ENCODE peak calls at places on chromosomes 12 and 14, in four cellular contexts. L is AG10803; M is stimulated activated CD4-positive, alpha-beta T cell treated with anti-CD3 and anti-CD28 coated beads, TNF-alpha, amount 100 ng/mL, for 1 hour; X is H54. R is an unnamed sample.

GRCh38 chr12:43826681-43827458 is 9.0 kb upstream of the TMEM117 start:
- DNase-seq in M (no peak), L (peak), X (no peak), R (no peak)

GRCh38 chr12:132140501-132140900 is 3.6 kb downstream of the DDX51 start:
- DNase-seq in L (no peak), M (no peak), X (no peak), R (no peak)

GRCh38 chr12:104628338-104629135 is 171.8 kb downstream of the CHST11 start:
- DNase-seq in M (no peak), L (no peak), X (no peak), R (no peak)

GRCh38 chr14:103696466-103697071 is 18.7 kb downstream of the XRCC3 start:
- DNase-seq in X (no peak), M (no peak), L (peak), R (no peak)

GRCh38 chr12:52258335-52258901 is 16.0 kb upstream of the KRT86 start:
- DNase-seq in M (no peak), X (no peak), L (peak), R (no peak)

GRCh38 chr14:64053694-64054669 is 201.2 kb downstream of the SYNE2 start:
- DNase-seq in L (no peak), M (no peak), X (peak), R (no peak)

GRCh38 chr14:92323031-92323915 is at the start of gene SLC24A4:
- DNase-seq in L (no peak), X (no peak), M (no peak), R (no peak)

GRCh38 chr14:77607741-77608302 is 8.6 kb downstream of the SPTLC2 start:
- DNase-seq in X (no peak), M (no peak), L (no peak), R (no peak)

GRCh38 chr12:120249875-120250795 is 15.4 kb downstream of the PXN start:
- DNase-seq in X (no peak), L (no peak), M (no peak), R (no peak)

GRCh38 chr12:114668905-114669304 is 15.1 kb downstream of the TBX3 start:
- DNase-seq in M (no peak), X (no peak), L (no peak), R (no peak)

GRCh38 chr12:97046901-97047300 is 139.8 kb downstream of the NEDD1 start:
- DNase-seq in X (no peak), M (no peak), L (no peak), R (no peak)

GRCh38 chr12:32254260-32254659 is 145.1 kb upstream of the FGD4 start:
- DNase-seq in X (no peak), L (no peak), M (no peak), R (no peak)

GRCh38 chr12:129145381-129145780 is 292.1 kb downstream of the GLT1D1 start:
- DNase-seq in X (no peak), M (no peak), L (no peak), R (no peak)

GRCh38 chr14:64757601-64758000 is 53.4 kb downstream of the PLEKHG3 start:
- DNase-seq in L (no peak), X (no peak), M (no peak), R (no peak)

GRCh38 chr12:130385193-130385592 is 47.5 kb downstream of the PIWIL1 start:
- DNase-seq in M (no peak), X (no peak), L (no peak), R (no peak)

GRCh38 chr14:98368214-98368613 is 903.8 kb downstream of the BCL11B start:
- DNase-seq in X (no peak), M (no peak), L (no peak), R (no peak)

GRCh38 chr12:13250416-13250815 is 53.9 kb downstream of the EMP1 start:
- DNase-seq in L (peak), X (peak), M (no peak), R (no peak)

GRCh38 chr14:104291123-104292000 is 153.0 kb downstream of the KIF26A start:
- DNase-seq in L (no peak), X (no peak), M (no peak), R (no peak)

GRCh38 chr14:101705733-101706508 is 55.6 kb upstream of the PPP2R5C start:
- DNase-seq in X (no peak), L (peak), M (peak), R (no peak)

GRCh38 chr12:104828015-104828414 is 130.1 kb downstream of the SLC41A2 start:
- DNase-seq in X (no peak), L (no peak), M (no peak), R (peak)

GRCh38 chr12:131028587-131029338 is 75.1 kb downstream of the ADGRD1 start:
- DNase-seq in X (no peak), M (no peak), L (no peak), R (no peak)

GRCh38 chr14:103315368-103315911 is 18.6 kb upstream of the EIF5 start:
- DNase-seq in X (no peak), L (peak), M (no peak), R (no peak)

GRCh38 chr14:38790916-38791315 is 312.1 kb downstream of the SEC23A start:
- DNase-seq in M (no peak), L (peak), X (no peak), R (no peak)